ENCODE peak calls at places on chromosomes 6 and 20, in five cellular contexts. H is mesendoderm, U is transverse colon, O is IMR-90, R is SJSA1. Y is an unnamed sample.
A peak's percentile ranks its signal among the peaks of the same experiment; 100 is the strongest.

GRCh38 chr6:3804981-3805380 is 44.2 kb upstream of the FAM50B start:
- DNase-seq in O (no peak), H (no peak), U (no peak), R (no peak), Y (no peak)

GRCh38 chr6:45653117-45653883 is 275.6 kb upstream of the SUPT3H start:
- DNase-seq in H (no peak), U (no peak), R (no peak), O (no peak), Y (no peak)

GRCh38 chr6:115729036-115729435 is 331.7 kb downstream of the FRK start:
- DNase-seq in R (no peak), H (peak; percentile 25), U (no peak), O (no peak), Y (no peak)

GRCh38 chr6:167089243-167090142 is 33.4 kb upstream of the CCR6 start:
- DNase-seq in O (no peak), R (no peak), U (no peak), H (no peak), Y (no peak)

GRCh38 chr20:57507477-57507876 is 17.5 kb downstream of the CTCFL start:
- DNase-seq in R (peak; percentile 74), U (no peak), O (no peak), H (no peak), Y (no peak)

GRCh38 chr6:63864934-63865333 is 229.3 kb downstream of the PHF3 start:
- DNase-seq in U (no peak), H (no peak), O (no peak), R (no peak), Y (no peak)

GRCh38 chr6:12636336-12636735 is 80.2 kb upstream of the PHACTR1 start:
- DNase-seq in U (no peak), R (no peak), H (peak; percentile 13), O (no peak), Y (no peak)

GRCh38 chr6:130229645-130230044 is 6.9 kb upstream of the SAMD3 start:
- DNase-seq in U (no peak), O (no peak), R (no peak), H (no peak), Y (no peak)

GRCh38 chr6:54876365-54876764 is 29.8 kb downstream of the FAM83B start:
- DNase-seq in U (no peak), H (no peak), O (no peak), R (no peak), Y (no peak)

GRCh38 chr20:43667341-43668132 is 623 bp downstream of the MYBL2 start:
- DNase-seq in R (peak; percentile 67), O (no peak), U (no peak), H (peak; percentile 78), Y (peak; percentile 50)

GRCh38 chr20:43666376-43667328 is at the start of gene MYBL2:
- DNase-seq in H (peak; percentile 85), U (peak; percentile 67), R (peak; percentile 69), O (peak; percentile 45), Y (peak; percentile 72)

GRCh38 chr20:43669332-43669731 is 2.4 kb downstream of the MYBL2 start:
- DNase-seq in U (no peak), O (peak; percentile 62), H (no peak), R (no peak), Y (no peak)

GRCh38 chr20:43665466-43666176 is 1.3 kb upstream of the MYBL2 start:
- DNase-seq in O (no peak), R (no peak), U (no peak), H (peak; percentile 89), Y (peak; percentile 21)

GRCh38 chr20:43670423-43670822 is 3.5 kb downstream of the MYBL2 start:
- DNase-seq in O (no peak), R (no peak), H (no peak), U (no peak), Y (no peak)
- H3K36me3 ChIP-seq in O (no peaks in the 10 kb centered on the region), R (peaks cover 32% of the 10 kb centered on the region), H (peaks cover 5% of the 10 kb centered on the region), U (no peaks in the 10 kb centered on the region), Y (peaks cover 46% of the 10 kb centered on the region)

GRCh38 chr20:44613575-44613974 is 31.2 kb downstream of the PKIG start:
- DNase-seq in H (no peak), O (no peak), U (no peak), R (no peak), Y (no peak)

GRCh38 chr20:44610313-44610965 is 28.1 kb downstream of the PKIG start:
- DNase-seq in R (no peak), U (no peak), O (no peak), H (no peak), Y (no peak)

GRCh38 chr20:44609006-44609510 is 26.7 kb downstream of the PKIG start:
- DNase-seq in U (no peak), O (no peak), R (no peak), H (peak; percentile 18), Y (no peak)

GRCh38 chr20:44606725-44607441 is 24.5 kb downstream of the PKIG start:
- DNase-seq in O (no peak), R (no peak), U (no peak), H (no peak), Y (no peak)

GRCh38 chr20:44609511-44610312 is 27.3 kb downstream of the PKIG start:
- DNase-seq in O (peak; percentile 78), R (peak; percentile 90), H (peak; percentile 95), U (peak; percentile 93), Y (peak; percentile 88)
- H3K36me3 ChIP-seq in O (peaks cover 7% of the 10 kb centered on the region), R (peaks cover 8% of the 10 kb centered on the region), H (no peaks in the 10 kb centered on the region), U (no peaks in the 10 kb centered on the region), Y (peaks cover 7% of the 10 kb centered on the region)

GRCh38 chr6:83127258-83127657 is 59.8 kb downstream of the DOP1A start:
- DNase-seq in O (no peak), R (no peak), U (no peak), H (no peak), Y (no peak)

GRCh38 chr6:83126223-83126622 is 58.8 kb downstream of the DOP1A start:
- DNase-seq in R (no peak), U (no peak), H (no peak), O (no peak), Y (no peak)

GRCh38 chr6:83126807-83127206 is 59.3 kb downstream of the DOP1A start:
- DNase-seq in R (no peak), U (no peak), H (no peak), O (no peak), Y (no peak)

GRCh38 chr6:83124553-83124952 is 57.1 kb downstream of the DOP1A start:
- DNase-seq in H (no peak), O (no peak), R (no peak), U (no peak), Y (no peak)

DNA sequence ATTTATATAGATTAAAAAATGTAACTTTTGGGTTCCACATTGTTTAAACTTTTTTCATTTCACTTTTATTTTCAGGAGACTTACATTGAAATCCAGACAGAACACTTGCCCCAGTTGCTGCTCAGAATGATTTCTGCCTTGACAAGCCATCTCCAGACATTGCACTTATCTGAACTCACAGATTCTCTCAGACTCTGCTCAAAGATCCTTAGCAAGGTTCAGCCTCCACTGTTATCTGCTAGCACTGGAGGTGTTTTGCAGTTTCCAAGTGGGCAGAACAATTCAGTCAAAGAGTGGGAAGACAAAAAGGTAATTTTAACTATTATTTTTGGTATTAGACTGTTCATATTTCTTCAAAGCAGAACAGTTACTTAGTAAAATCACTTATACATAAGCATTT is 58.0 kb downstream of the DOP1A start:
- DNase-seq in H (no peak), U (no peak), R (no peak), O (no peak), Y (no peak)
- H3K36me3 ChIP-seq in H (no peaks in the 10 kb centered on the region), U (no peaks in the 10 kb centered on the region), R (peaks cover 24% of the 10 kb centered on the region), O (peaks cover 12% of the 10 kb centered on the region), Y (peaks cover 41% of the 10 kb centered on the region)

GRCh38 chr6:27854421-27854820 is 57.8 kb downstream of the OR2B2 start:
- DNase-seq in R (no peak), U (no peak), H (no peak), O (no peak), Y (no peak)

GRCh38 chr6:27847706-27848105 is 64.5 kb downstream of the OR2B2 start:
- DNase-seq in U (no peak), R (no peak), H (no peak), O (peak; percentile 66), Y (no peak)

DNA sequence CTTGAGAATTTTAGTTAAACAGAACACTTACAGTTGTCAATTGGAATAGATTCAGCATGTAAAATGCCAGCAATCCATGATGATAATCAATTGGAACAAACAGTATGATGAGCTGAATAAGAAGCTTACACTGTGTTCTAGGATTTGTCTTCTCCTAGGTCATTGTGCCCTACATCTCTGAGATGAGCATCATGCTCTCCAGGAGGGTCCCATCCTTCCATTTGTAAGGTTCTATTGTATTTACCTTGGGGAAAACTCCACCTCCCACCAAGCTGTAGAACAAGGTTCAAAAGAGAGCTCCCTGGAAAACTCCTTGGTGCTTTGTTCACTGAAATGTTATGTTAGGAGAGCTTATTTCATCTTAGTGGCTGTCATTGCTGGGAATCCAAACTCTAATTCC is 60.8 kb downstream of the OR2B2 start:
- DNase-seq in R (no peak), O (no peak), U (no peak), H (no peak), Y (no peak)
- H3K36me3 ChIP-seq in R (no peaks in the 10 kb centered on the region), O (no peaks in the 10 kb centered on the region), U (no peaks in the 10 kb centered on the region), H (no peaks in the 10 kb centered on the region), Y (peaks cover 4% of the 10 kb centered on the region)

GRCh38 chr6:66854014-66854413 is 1147.0 kb upstream of the EYS start:
- DNase-seq in U (no peak), R (no peak), O (no peak), H (no peak), Y (no peak)
- H3K36me3 ChIP-seq in U (no peaks in the 10 kb centered on the region), R (no peaks in the 10 kb centered on the region), O (no peaks in the 10 kb centered on the region), H (no peaks in the 10 kb centered on the region), Y (no peaks in the 10 kb centered on the region)

DNA sequence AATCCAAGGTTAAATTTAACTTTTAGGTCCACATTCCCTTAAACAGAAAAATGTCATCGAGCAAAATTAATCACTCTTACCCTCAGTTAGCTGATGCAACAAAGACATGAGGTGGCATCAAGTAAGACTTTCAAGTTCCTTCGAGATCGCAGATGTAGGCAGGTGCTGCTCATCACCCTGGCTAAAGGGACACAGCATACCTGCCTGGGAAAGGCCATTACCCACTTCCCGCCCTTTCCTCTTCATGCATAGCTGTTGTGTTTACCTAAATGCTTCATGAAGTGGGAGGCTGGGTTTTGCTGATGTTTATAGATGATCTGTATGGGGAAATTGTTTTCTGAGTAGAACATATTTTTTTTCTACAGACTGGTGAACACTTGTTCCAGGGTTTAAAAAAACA is 67.7 kb downstream of the GFRA4 start:
- DNase-seq in R (no peak), O (no peak), H (peak; percentile 32), U (no peak), Y (no peak)
- H3K36me3 ChIP-seq in R (peaks cover 44% of the 10 kb centered on the region), O (peaks cover 29% of the 10 kb centered on the region), H (no peaks in the 10 kb centered on the region), U (no peaks in the 10 kb centered on the region), Y (peaks cover 29% of the 10 kb centered on the region)

GRCh38 chr6:143589162-143589561 is 77.6 kb upstream of the FUCA2 start:
- DNase-seq in R (no peak), U (no peak), O (no peak), H (no peak), Y (no peak)
- H3K36me3 ChIP-seq in R (no peaks in the 10 kb centered on the region), U (no peaks in the 10 kb centered on the region), O (no peaks in the 10 kb centered on the region), H (no peaks in the 10 kb centered on the region), Y (no peaks in the 10 kb centered on the region)

DNA sequence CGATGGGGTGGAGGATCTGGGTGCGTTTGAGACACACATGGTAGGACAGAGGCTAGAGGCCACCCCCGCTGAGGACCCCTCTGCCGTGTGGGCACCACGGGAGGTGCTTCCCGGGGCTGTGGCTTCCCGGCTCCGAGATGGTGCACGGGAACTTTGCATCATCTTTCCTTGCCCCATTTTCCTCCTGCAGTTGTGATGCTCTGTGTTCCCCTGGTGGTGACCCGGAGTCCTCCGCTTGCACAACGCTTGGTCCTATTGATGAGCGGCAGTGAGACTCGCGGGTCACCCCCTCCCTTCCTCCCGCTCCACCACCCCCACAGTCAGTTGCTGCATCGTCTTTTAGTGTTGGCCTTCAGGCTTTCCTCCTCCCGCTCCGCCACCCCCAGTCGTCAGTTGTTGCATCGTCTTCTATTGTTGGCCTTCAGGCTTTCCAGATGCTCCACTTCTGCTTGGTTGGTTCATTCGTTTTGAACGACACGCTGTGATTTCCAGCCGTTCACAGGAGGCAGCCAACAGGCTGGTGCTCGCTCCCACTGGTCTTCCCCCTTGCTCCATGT is 37.3 kb downstream of the PYGB start:
- DNase-seq in O (no peak), U (peak; percentile 6), H (peak; percentile 60), R (peak; percentile 36), Y (peak; percentile 22)
- H3K36me3 ChIP-seq in O (peaks cover 74% of the 10 kb centered on the region), U (peaks cover 1% of the 10 kb centered on the region), H (peaks cover 8% of the 10 kb centered on the region), R (peaks cover 100% of the 10 kb centered on the region), Y (peaks cover 98% of the 10 kb centered on the region)